ENCODE peak calls at places on chromosomes 16 and 17, in ten cellular contexts. A is hypothalamus; H is AG08395; L is AG10803; F is globus pallidus; T is amygdala; E is HEK293T; Q is stimulated activated naive CD4-positive, alpha-beta T cell; G is GM23338; I is activated CD4-positive, alpha-beta T cell treated with anti-CD3 and anti-CD28 coated beads, Interleukin-2, amount 10 ng/mL, durations not matched to agents 24 days and 14 days. Y is an unnamed sample.
A peak's percentile ranks its signal among the peaks of the same experiment; 100 is the strongest.

GRCh38 chr17:48795444-48796162 is 21.4 kb downstream of the TTLL6 start:
- DNase-seq in H (peak; percentile 87), L (peak; percentile 93), G (no peak), I (no peak), T (no peak), A (no peak), E (no peak), F (no peak), Q (no peak), Y (no peak)

GRCh38 chr17:63116967-63117366 is 150.9 kb downstream of the TANC2 start:
- DNase-seq in I (no peak), E (no peak), L (peak; percentile 21), A (no peak), Q (no peak), T (no peak), F (peak; percentile 52), G (peak; percentile 65), H (no peak), Y (no peak)

GRCh38 chr16:81940781-81941560 is 70.3 kb downstream of the SDR42E1 start:
- DNase-seq in H (peak; percentile 84), L (peak; percentile 90), G (peak; percentile 52), I (no peak), A (no peak), F (peak; percentile 17), Q (no peak), E (no peak), T (no peak), Y (peak; percentile 25)

GRCh38 chr17:44956076-44956475 is 8.5 kb upstream of the KIF18B start:
- DNase-seq in T (no peak), A (no peak), H (no peak), I (no peak), G (no peak), E (no peak), Q (no peak), L (no peak), F (no peak), Y (no peak)

GRCh38 chr17:28735242-28735722 is 6.7 kb downstream of the NEK8 start:
- DNase-seq in F (no peak), G (no peak), L (no peak), Q (no peak), A (no peak), I (no peak), E (no peak), T (no peak), H (no peak), Y (no peak)

GRCh38 chr17:41325611-41326010 is 10.1 kb upstream of the KRTAP17-1 start:
- DNase-seq in H (no peak), Q (no peak), E (no peak), L (no peak), F (no peak), A (no peak), T (no peak), I (no peak), G (no peak), Y (no peak)

GRCh38 chr16:68651136-68651535 is 6.0 kb downstream of the CDH3 start:
- DNase-seq in H (no peak), A (no peak), I (no peak), Q (no peak), F (no peak), L (no peak), G (no peak), T (no peak), E (no peak), Y (no peak)

GRCh38 chr16:8323153-8323552 is 267.2 kb downstream of the TMEM114 start:
- DNase-seq in G (no peak), F (no peak), A (no peak), Q (no peak), H (no peak), L (no peak), T (no peak), I (no peak), E (no peak), Y (no peak)

GRCh38 chr16:70294385-70295029 is 4.5 kb upstream of the DDX19B start:
- DNase-seq in G (peak; percentile 35), L (no peak), F (no peak), Q (no peak), H (no peak), T (no peak), E (no peak), I (no peak), A (no peak), Y (no peak)

GRCh38 chr17:75011788-75012319 is 616 bp upstream of the MRPL58 start:
- DNase-seq in E (peak; percentile 52), A (peak; percentile 39), F (peak; percentile 61), I (no peak), H (peak; percentile 87), L (peak; percentile 78), G (peak; percentile 42), Q (no peak), T (no peak), Y (no peak)

GRCh38 chr17:52465407-52465806 is 306.9 kb upstream of the CA10 start:
- DNase-seq in H (no peak), F (no peak), A (no peak), G (no peak), Q (no peak), L (no peak), I (no peak), T (no peak), E (no peak), Y (no peak)

GRCh38 chr16:4661661-4662060 is 31.7 kb upstream of the NUDT16L1 start:
- DNase-seq in G (no peak), A (no peak), E (no peak), I (no peak), F (peak; percentile 49), T (no peak), L (peak; percentile 11), H (no peak), Q (no peak), Y (no peak)

GRCh38 chr16:5070431-5071186 is 1.0 kb upstream of the ALG1 start:
- DNase-seq in L (no peak), H (no peak), G (no peak), T (no peak), A (no peak), F (no peak), E (no peak), Q (no peak), I (no peak), Y (no peak)

GRCh38 chr16:15636392-15636873 is 6.5 kb downstream of the MARF1 start:
- DNase-seq in A (no peak), H (no peak), G (no peak), L (no peak), E (no peak), F (no peak), Q (no peak), T (no peak), I (peak; percentile 71), Y (peak; percentile 19)

GRCh38 chr16:28967156-28967555 is 7.4 kb upstream of the SPNS1 start:
- DNase-seq in A (no peak), G (no peak), Q (no peak), F (no peak), I (no peak), T (no peak), L (no peak), H (no peak), E (no peak), Y (no peak)

GRCh38 chr16:86108062-86108461 is 209.1 kb downstream of the IRF8 start:
- DNase-seq in L (no peak), A (no peak), Q (no peak), E (no peak), H (no peak), G (no peak), F (no peak), T (no peak), I (no peak), Y (no peak)

GRCh38 chr16:86554917-86555762 is at the start of gene MTHFSD:
- DNase-seq in T (peak; percentile 79), H (peak; percentile 100), Q (peak; percentile 92), I (peak; percentile 99), F (peak; percentile 84), G (peak; percentile 93), A (peak; percentile 83), E (peak; percentile 98), L (peak; percentile 87), Y (peak; percentile 86)

GRCh38 chr17:80826346-80826954 is 165.2 kb upstream of the CHMP6 start:
- DNase-seq in L (no peak), T (no peak), E (no peak), G (no peak), A (no peak), Q (no peak), I (no peak), F (no peak), H (no peak), Y (no peak)

GRCh38 chr17:76446449-76447231 is 6.3 kb downstream of the UBE2O start:
- DNase-seq in H (peak; percentile 55), T (no peak), Q (no peak), I (no peak), F (no peak), G (peak; percentile 64), L (peak; percentile 71), A (no peak), E (no peak), Y (no peak)

GRCh38 chr17:39730095-39730921 is at the start of gene MIEN1:
- DNase-seq in T (peak; percentile 74), L (peak; percentile 75), G (peak; percentile 93), Q (peak; percentile 89), E (peak; percentile 93), I (peak; percentile 99), H (peak; percentile 97), A (peak; percentile 89), F (peak; percentile 86), Y (peak; percentile 87)

GRCh38 chr16:14454391-14454790 is 175.7 kb downstream of the PARN start:
- DNase-seq in A (no peak), G (no peak), H (peak; percentile 8), I (no peak), Q (no peak), L (peak; percentile 51), T (no peak), E (no peak), F (no peak), Y (no peak)

GRCh38 chr17:76268991-76269981 is 4.1 kb downstream of the UBALD2 start:
- DNase-seq in A (no peak), F (no peak), L (no peak), E (no peak), Q (no peak), T (no peak), I (peak; percentile 75), G (peak; percentile 53), H (no peak), Y (peak; percentile 86)

GRCh38 chr16:16861546-16861945 is 482.6 kb downstream of the NPIPA7 start:
- DNase-seq in Q (peak; percentile 27), I (peak; percentile 85), E (peak; percentile 53), T (no peak), L (peak; percentile 53), H (peak; percentile 48), F (peak; percentile 41), G (peak; percentile 83), A (peak; percentile 52), Y (peak; percentile 57)

GRCh38 chr17:18382441-18383078 is 5.0 kb downstream of the EVPLL start:
- DNase-seq in H (no peak), G (peak; percentile 18), L (no peak), T (no peak), E (no peak), A (no peak), Q (no peak), I (peak; percentile 45), F (no peak), Y (no peak)

GRCh38 chr16:79612207-79612606 is 11.7 kb upstream of the MAF start:
- DNase-seq in E (no peak), Q (no peak), T (no peak), I (no peak), L (no peak), G (no peak), A (no peak), H (no peak), F (no peak), Y (no peak)

GRCh38 chr16:77660311-77660710 is 62.0 kb upstream of the NUDT7 start:
- DNase-seq in Q (no peak), T (no peak), A (no peak), H (peak; percentile 53), L (peak; percentile 51), F (no peak), E (peak; percentile 46), I (no peak), G (peak; percentile 74), Y (no peak)

GRCh38 chr16:66266436-66267286 is 99.8 kb upstream of the CDH5 start:
- DNase-seq in I (no peak), T (no peak), E (no peak), A (no peak), F (no peak), H (peak; percentile 92), Q (no peak), L (peak; percentile 97), G (peak; percentile 28), Y (peak; percentile 15)

GRCh38 chr16:12406840-12407690 is 396.6 kb downstream of the CPPED1 start:
- DNase-seq in F (no peak), A (no peak), H (no peak), L (peak; percentile 25), T (no peak), G (no peak), I (no peak), Q (no peak), E (no peak), Y (peak; percentile 18)